ENCODE peak calls at places on chromosomes 3 and 15, in ten cellular contexts. Z is NCI-H345; M is activated CD8-positive, alpha-beta T cell treated with anti-CD3 and anti-CD28 coated beads for 36 hours; X is SW 1271; P is effector memory CD8-positive, alpha-beta T cell; G is RWPE1; B is activated CD8-positive, alpha-beta memory T cell treated with anti-CD3 and anti-CD28 coated beads, Interleukin-2, amount 50 U/mL, for 48 hours; O is ovary; T is IMR-90; F is mucosa of descending colon. C is an unnamed sample.

GRCh38 chr15:33086500-33087141 is 107.9 kb downstream of the FMN1 start:
- DNase-seq in Z (peak), O (no peak), X (no peak), P (no peak), G (peak), M (no peak), T (peak), F (no peak), B (no peak), C (no peak)

GRCh38 chr15:70714575-70714974 is 48.8 kb downstream of the UACA start:
- DNase-seq in F (no peak), B (no peak), G (peak), X (no peak), O (no peak), Z (no peak), P (no peak), T (no peak), M (no peak), C (no peak)

GRCh38 chr3:124995460-124995994 is 60.3 kb downstream of the HEG1 start:
- DNase-seq in F (peak), M (peak), X (no peak), P (peak), B (peak), T (peak), Z (peak), O (peak), G (peak), C (peak)

GRCh38 chr15:56241374-56242085 is 2.1 kb downstream of the RFX7 start:
- DNase-seq in O (no peak), B (no peak), M (no peak), G (no peak), T (peak), Z (no peak), P (no peak), F (no peak), X (no peak), C (no peak)

GRCh38 chr3:170423001-170423615 is 4.4 kb downstream of the CLDN11 start:
- DNase-seq in O (peak), P (no peak), X (no peak), Z (no peak), T (no peak), G (no peak), M (no peak), B (no peak), F (no peak), C (no peak)

GRCh38 chr3:155334897-155335883 is 41.7 kb upstream of the STRIT1 start:
- DNase-seq in F (no peak), O (no peak), X (no peak), M (peak), T (no peak), B (no peak), Z (no peak), G (no peak), P (no peak), C (no peak)

GRCh38 chr3:123459867-123460266 is 11.0 kb upstream of the ADCY5 start:
- DNase-seq in F (no peak), P (no peak), G (no peak), O (no peak), M (no peak), Z (no peak), T (no peak), X (no peak), B (no peak), C (no peak)

GRCh38 chr3:107065094-107065861 is 312.0 kb upstream of the CCDC54 start:
- DNase-seq in G (no peak), Z (peak), O (peak), X (no peak), T (no peak), M (peak), P (peak), F (peak), B (no peak), C (no peak)

GRCh38 chr15:29792426-29793159 is 29.7 kb downstream of the TJP1 start:
- DNase-seq in M (no peak), Z (no peak), P (no peak), T (no peak), O (no peak), B (no peak), X (no peak), G (no peak), F (no peak), C (peak)

GRCh38 chr3:105094588-105094987 is 272.1 kb upstream of the ALCAM start:
- DNase-seq in P (no peak), X (no peak), T (no peak), G (no peak), O (no peak), B (no peak), F (no peak), M (no peak), Z (no peak), C (no peak)

GRCh38 chr15:32718082-32718821 is 448 bp downstream of the GREM1 start:
- DNase-seq in Z (peak), F (no peak), G (no peak), M (peak), X (no peak), T (no peak), O (no peak), P (no peak), B (peak), C (no peak)

GRCh38 chr3:43540625-43541024 is 81.2 kb downstream of the ANO10 start:
- DNase-seq in P (no peak), O (no peak), X (no peak), M (no peak), Z (no peak), G (no peak), T (peak), B (no peak), F (no peak), C (no peak)

GRCh38 chr3:174581551-174581950 is 277.6 kb upstream of the NAALADL2 start:
- DNase-seq in M (no peak), P (no peak), F (no peak), O (no peak), B (no peak), Z (no peak), G (no peak), X (no peak), T (no peak), C (no peak)

GRCh38 chr3:175266478-175266877 is 407.3 kb downstream of the NAALADL2 start:
- DNase-seq in M (no peak), T (peak), Z (no peak), F (no peak), B (no peak), X (no peak), P (no peak), G (no peak), O (no peak), C (no peak)

GRCh38 chr3:188348445-188349244 is 194.7 kb downstream of the LPP start:
- DNase-seq in G (peak), T (peak), Z (no peak), X (no peak), O (peak), P (no peak), F (no peak), M (no peak), B (no peak), C (peak)

GRCh38 chr15:58985443-58985842 is 2.0 kb upstream of the RNF111 start:
- DNase-seq in O (peak), B (no peak), T (peak), F (peak), X (no peak), Z (no peak), G (no peak), M (no peak), P (no peak), C (no peak)

GRCh38 chr3:135366816-135367215 is 571.8 kb downstream of the EPHB1 start:
- DNase-seq in T (no peak), X (no peak), Z (no peak), G (no peak), O (no peak), B (no peak), F (no peak), P (no peak), M (no peak), C (no peak)

GRCh38 chr3:111541391-111541790 is 606 bp upstream of the CD96 start:
- DNase-seq in B (no peak), M (no peak), T (no peak), P (no peak), Z (no peak), F (no peak), X (no peak), O (no peak), G (no peak), C (no peak)

GRCh38 chr15:60265057-60265456 is 132.7 kb downstream of the ANXA2 start:
- DNase-seq in O (no peak), F (no peak), T (no peak), Z (no peak), X (no peak), G (peak), P (no peak), M (no peak), B (no peak), C (no peak)

GRCh38 chr3:148955544-148956346 is 35.6 kb upstream of the GYG1 start:
- DNase-seq in G (peak), T (peak), X (peak), O (peak), Z (peak), P (peak), M (peak), B (no peak), F (peak), C (peak)

GRCh38 chr3:174243194-174243593 is 615.9 kb upstream of the NAALADL2 start:
- DNase-seq in M (no peak), F (no peak), T (peak), G (no peak), X (no peak), Z (no peak), O (no peak), B (no peak), P (no peak), C (no peak)

GRCh38 chr3:69785769-69786311 is 46.6 kb downstream of the MITF start:
- DNase-seq in X (no peak), O (no peak), B (no peak), T (no peak), M (no peak), F (no peak), G (no peak), Z (no peak), P (no peak), C (no peak)

GRCh38 chr15:78072080-78072892 is 5.2 kb downstream of the TBC1D2B start:
- DNase-seq in F (peak), X (no peak), B (peak), G (no peak), T (peak), P (no peak), O (peak), M (no peak), Z (no peak), C (no peak)

GRCh38 chr3:71600646-71601288 is 17.2 kb upstream of the FOXP1 start:
- DNase-seq in O (no peak), F (no peak), Z (no peak), T (no peak), P (no peak), X (no peak), B (no peak), M (no peak), G (no peak), C (no peak)

GRCh38 chr3:100245146-100245545 is 15.6 kb upstream of the TBC1D23 start:
- DNase-seq in X (no peak), P (no peak), T (peak), M (no peak), O (no peak), B (no peak), G (no peak), F (no peak), Z (no peak), C (no peak)

GRCh38 chr15:75669191-75669878 is 21.6 kb downstream of the SNX33 start:
- DNase-seq in T (peak), F (no peak), P (no peak), M (peak), Z (no peak), G (peak), B (no peak), X (no peak), O (no peak), C (no peak)

GRCh38 chr15:100759116-100759515 is 120.5 kb upstream of the ALDH1A3 start:
- DNase-seq in G (no peak), O (no peak), Z (no peak), P (no peak), T (peak), M (no peak), X (no peak), B (no peak), F (no peak), C (no peak)